ENCODE peak calls at places on chromosomes 3 and 15, in five cellular contexts. F, M, Z, Q and L are unnamed samples.

GRCh38 chr3:128487813-128488635 is 5.0 kb downstream of the GATA2 start:
- DNase-seq in M (peak), Q (no peak), F (no peak), Z (no peak), L (no peak)

GRCh38 chr3:190120161-190121060 is at the start of gene P3H2:
- DNase-seq in Z (no peak), M (peak), F (peak), Q (no peak), L (no peak)

GRCh38 chr3:180615954-180616353 is 14.0 kb downstream of the TTC14 start:
- DNase-seq in Z (no peak), F (no peak), M (no peak), Q (no peak), L (no peak)

GRCh38 chr3:212432-212831 is 15.9 kb downstream of the CHL1 start:
- DNase-seq in M (no peak), F (no peak), Z (no peak), Q (no peak), L (no peak)

GRCh38 chr3:180138871-180139270 is 102.1 kb upstream of the PEX5L start:
- DNase-seq in F (no peak), Q (no peak), M (no peak), Z (no peak), L (no peak)

GRCh38 chr3:177284383-177284881 is 87.2 kb upstream of the TBL1XR1 start:
- DNase-seq in Q (no peak), Z (no peak), F (no peak), M (no peak), L (no peak)

GRCh38 chr15:40392986-40393948 is 10.7 kb downstream of the KNSTRN start:
- DNase-seq in M (no peak), Q (no peak), F (no peak), Z (no peak), L (no peak)

GRCh38 chr15:82103500-82103899 is 57.7 kb upstream of the MEX3B start:
- DNase-seq in Z (no peak), F (no peak), Q (no peak), M (no peak), L (no peak)

GRCh38 chr3:40718209-40718608 is 193.4 kb downstream of the ZNF621 start:
- DNase-seq in Q (no peak), Z (no peak), F (no peak), M (peak), L (no peak)

GRCh38 chr3:50123394-50124361 is 31.4 kb upstream of the SEMA3F start:
- DNase-seq in M (no peak), F (no peak), Z (no peak), Q (no peak), L (no peak)

GRCh38 chr3:15299036-15299435 is 33.4 kb downstream of the SH3BP5 start:
- DNase-seq in Q (no peak), F (no peak), Z (no peak), M (no peak), L (no peak)

GRCh38 chr3:124049203-124049748 is 57.4 kb upstream of the ROPN1 start:
- DNase-seq in F (no peak), Z (no peak), Q (no peak), M (no peak), L (no peak)

GRCh38 chr15:38748710-38749109 is 184.1 kb upstream of the RASGRP1 start:
- DNase-seq in M (peak), Q (no peak), Z (no peak), F (no peak), L (no peak)

GRCh38 chr3:73413619-73414018 is 211.1 kb downstream of the PDZRN3 start:
- DNase-seq in F (no peak), Q (no peak), Z (no peak), M (no peak), L (no peak)

GRCh38 chr3:135514064-135514455 is 451.5 kb upstream of the PPP2R3A start:
- DNase-seq in M (no peak), Q (no peak), Z (no peak), F (no peak), L (no peak)

GRCh38 chr3:156218353-156218744 is 98.0 kb downstream of the KCNAB1 start:
- DNase-seq in Q (no peak), F (no peak), Z (no peak), M (peak), L (no peak)

GRCh38 chr15:70710714-70711113 is 52.6 kb downstream of the UACA start:
- DNase-seq in M (no peak), F (no peak), Z (no peak), Q (no peak), L (no peak)

GRCh38 chr3:43998841-43999805 is 242.6 kb upstream of the TOPAZ1 start:
- DNase-seq in M (peak), Z (no peak), F (no peak), Q (no peak), L (no peak)

GRCh38 chr3:94285874-94286273 is 223.0 kb downstream of the NSUN3 start:
- DNase-seq in F (peak), M (peak), Q (no peak), Z (no peak), L (no peak)

GRCh38 chr15:51108933-51109550 is 14.3 kb upstream of the TNFAIP8L3 start:
- DNase-seq in M (peak), Q (no peak), Z (no peak), F (no peak), L (no peak)

GRCh38 chr3:61530355-61530754 is 31.0 kb upstream of the PTPRG start:
- DNase-seq in M (peak), Q (no peak), Z (no peak), F (peak), L (no peak)